ENCODE peak calls at places on chromosomes 11 and 22, in five cellular contexts. T is cardiac muscle cell, V is D721Med, F is BJ, B is GM10248. H is an unnamed sample.

GRCh38 chr11:35146711-35147110 is 7.7 kb downstream of the CD44 start:
- DNase-seq in T (no peak), V (no peak), F (no peak), B (no peak), H (no peak)

GRCh38 chr11:122808494-122808893 is 29.8 kb upstream of the CRTAM start:
- DNase-seq in T (no peak), V (no peak), F (no peak), B (peak; percentile 58), H (peak; percentile 56)

GRCh38 chr11:47004595-47005033 is 68.1 kb downstream of the CSTPP1 start:
- DNase-seq in T (peak; percentile 85), V (no peak), F (peak; percentile 95), B (no peak), H (no peak)

GRCh38 chr22:30970356-30970746 is 1.3 kb downstream of the TUG1 start:
- DNase-seq in T (no peak), V (no peak), F (no peak), B (no peak), H (no peak)

GRCh38 chr11:16096336-16096735 is 260.0 kb downstream of the SOX6 start:
- DNase-seq in T (no peak), V (no peak), F (no peak), B (no peak), H (no peak)

GRCh38 chr11:19110290-19110689 is 6.7 kb upstream of the ZDHHC13 start:
- DNase-seq in T (no peak), V (no peak), F (no peak), B (no peak), H (no peak)

GRCh38 chr11:103633037-103633788 is 403.2 kb upstream of the DDI1 start:
- DNase-seq in T (no peak), V (no peak), F (peak; percentile 60), B (no peak), H (no peak)

GRCh38 chr22:22546490-22546889 is 12.6 kb downstream of the PRAME start:
- DNase-seq in T (no peak), V (no peak), F (no peak), B (no peak), H (no peak)

GRCh38 chr11:72781063-72781312 is 12.9 kb downstream of the STARD10 start:
- DNase-seq in T (peak; percentile 17), V (no peak), F (no peak), B (no peak), H (no peak)

GRCh38 chr11:10298342-10298741 is 4.3 kb upstream of the SBF2 start:
- DNase-seq in T (peak; percentile 32), V (no peak), F (no peak), B (peak; percentile 77), H (peak; percentile 83)

GRCh38 chr11:129819237-129819636 is 3.6 kb downstream of the TMEM45B start:
- DNase-seq in T (no peak), V (no peak), F (no peak), B (no peak), H (no peak)

GRCh38 chr22:48171294-48171693 is 1408.8 kb downstream of the TBC1D22A start:
- DNase-seq in T (peak; percentile 22), V (no peak), F (no peak), B (no peak), H (no peak)

GRCh38 chr11:2271077-2271326 is 614 bp upstream of the ASCL2 start:
- DNase-seq in T (no peak), V (no peak), F (no peak), B (no peak), H (peak; percentile 48)

GRCh38 chr11:93085097-93085496 is 112.7 kb downstream of the SLC36A4 start:
- DNase-seq in T (no peak), V (no peak), F (no peak), B (no peak), H (no peak)

GRCh38 chr11:14642453-14642852 is 1.2 kb upstream of the PDE3B start:
- DNase-seq in T (no peak), V (no peak), F (no peak), B (no peak), H (no peak)

GRCh38 chr11:22337571-22338464 is at the start of gene SLC17A6:
- DNase-seq in T (peak; percentile 87), V (no peak), F (no peak), B (peak; percentile 30), H (peak; percentile 29)

GRCh38 chr11:120577624-120578363 is 66.2 kb downstream of the GRIK4 start:
- DNase-seq in T (peak; percentile 47), V (no peak), F (no peak), B (no peak), H (no peak)

GRCh38 chr11:33040862-33041453 is 1.6 kb downstream of the TCP11L1 start:
- DNase-seq in T (no peak), V (no peak), F (no peak), B (peak; percentile 30), H (peak; percentile 14)

GRCh38 chr22:32754413-32755041 is 47.0 kb upstream of the TIMP3 start:
- DNase-seq in T (no peak), V (no peak), F (no peak), B (no peak), H (no peak)

GRCh38 chr11:60874421-60875365 is 7.4 kb downstream of the ZP1 start:
- DNase-seq in T (no peak), V (no peak), F (no peak), B (no peak), H (no peak)

GRCh38 chr11:57645716-57646085 is 4.0 kb downstream of the YPEL4 start:
- DNase-seq in T (peak; percentile 40), V (no peak), F (no peak), B (no peak), H (no peak)

GRCh38 chr11:63816732-63817131 is 3.5 kb downstream of the SPINDOC start:
- DNase-seq in T (no peak), V (no peak), F (no peak), B (no peak), H (no peak)

GRCh38 chr11:65204646-65205601 is 23.2 kb downstream of the CAPN1 start:
- DNase-seq in T (peak; percentile 64), V (peak; percentile 86), F (no peak), B (peak; percentile 82), H (peak; percentile 55)

DNA sequence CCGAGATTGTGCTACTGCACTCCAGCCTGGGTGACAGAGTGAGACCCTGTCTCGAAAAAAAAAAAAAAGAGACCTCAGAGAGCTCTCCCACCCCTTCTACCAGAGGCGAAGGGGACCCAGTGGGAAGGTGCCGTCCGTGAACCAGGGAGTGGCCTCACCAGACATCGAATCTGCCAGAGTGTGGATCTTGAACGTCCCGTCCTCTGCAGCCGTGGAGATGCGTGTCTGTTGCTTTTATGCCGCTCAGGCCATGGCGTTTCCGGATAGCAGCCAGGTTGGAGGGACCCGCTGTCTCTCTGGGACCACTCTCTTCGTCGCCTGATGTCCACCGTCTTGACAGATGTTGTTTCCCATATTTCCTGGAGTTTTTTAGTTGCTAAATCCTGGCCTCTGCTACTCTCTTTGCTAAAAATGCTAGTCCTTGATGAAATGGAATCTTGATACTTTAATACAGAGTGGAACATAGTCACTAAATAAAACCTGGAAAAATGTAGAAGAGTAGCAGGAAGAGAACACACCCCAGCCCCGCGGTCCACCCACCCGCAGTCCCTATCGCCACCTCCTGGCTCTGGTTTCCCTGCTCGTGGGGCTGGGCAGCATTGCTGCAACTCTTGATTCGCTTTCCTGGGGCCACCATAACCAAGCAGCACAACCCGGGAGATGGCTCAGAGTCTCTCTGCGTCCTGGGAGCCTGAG is 12.0 kb upstream of the MUC6 start:
- DNase-seq in T (no peak), V (no peak), F (no peak), B (no peak), H (no peak)
- TF ChIP-seq CTCF in T (no peak), V (no peak), F (no peak), B (no peak), H (no peak)

GRCh38 chr22:25903294-25903693 is 161.3 kb downstream of the MYO18B start:
- DNase-seq in T (no peak), V (no peak), F (no peak), B (no peak), H (peak; percentile 9)
- TF ChIP-seq CTCF in T (no peak), V (peak; percentile 16), F (no peak), B (peak; percentile 1), H (peak; percentile 28)

DNA sequence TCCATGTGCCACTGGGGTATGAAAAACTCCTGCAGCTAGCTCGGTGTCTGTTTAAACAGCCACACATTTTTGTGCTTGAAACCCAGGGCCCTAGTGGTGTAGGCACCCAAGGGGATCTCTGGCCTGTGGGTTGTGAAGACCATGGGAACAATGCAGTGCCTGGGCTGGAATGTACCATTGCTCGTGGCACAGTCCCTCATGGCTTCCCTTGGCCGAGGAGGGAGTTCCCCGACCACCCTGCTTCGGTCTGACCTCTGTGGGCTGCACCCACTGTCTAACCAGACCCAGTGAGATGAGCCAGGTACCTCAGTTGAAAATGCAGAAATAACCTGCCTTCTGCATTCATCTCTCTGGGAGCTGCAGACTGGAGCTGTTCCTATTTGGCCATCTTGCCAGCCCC is 214.0 kb downstream of the TRPC6 start:
- DNase-seq in T (no peak), V (no peak), F (no peak), B (no peak), H (no peak)
- TF ChIP-seq CTCF in T (no peak), V (no peak), F (no peak), B (no peak), H (no peak)

GRCh38 chr11:76316726-76317125 is 64.2 kb downstream of the THAP12 start:
- DNase-seq in T (no peak), V (no peak), F (no peak), B (no peak), H (no peak)

GRCh38 chr11:76315182-76315853 is 65.6 kb downstream of the THAP12 start:
- DNase-seq in T (no peak), V (no peak), F (no peak), B (no peak), H (no peak)

GRCh38 chr11:76313913-76314740 is 66.8 kb downstream of the THAP12 start:
- DNase-seq in T (no peak), V (no peak), F (no peak), B (no peak), H (no peak)

GRCh38 chr11:76313271-76313670 is 67.7 kb downstream of the THAP12 start:
- DNase-seq in T (no peak), V (no peak), F (no peak), B (no peak), H (no peak)

DNA sequence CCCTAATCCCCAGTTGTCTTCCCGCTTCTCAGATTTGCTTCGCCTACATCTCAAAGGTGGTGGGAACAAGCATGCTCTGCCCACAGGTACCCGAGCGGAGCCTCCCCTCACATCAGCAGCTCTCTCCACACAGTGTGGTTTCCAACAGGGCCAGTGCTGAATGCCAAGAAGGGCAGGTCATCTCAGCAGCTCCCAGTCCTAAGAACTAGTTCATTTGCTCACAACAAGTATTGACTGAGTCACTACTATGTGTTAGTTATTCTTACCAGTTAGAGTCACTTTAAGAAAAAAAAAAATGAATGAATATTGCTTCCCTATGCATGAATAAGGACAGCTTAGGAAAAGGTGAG is 66.2 kb downstream of the THAP12 start:
- DNase-seq in T (no peak), V (no peak), F (no peak), B (no peak), H (no peak)
- TF ChIP-seq CTCF in T (no peak), V (no peak), F (no peak), B (no peak), H (no peak)

GRCh38 chr22:20794132-20794990 is 20.4 kb downstream of the SERPIND1 start:
- DNase-seq in T (no peak), V (no peak), F (no peak), B (no peak), H (no peak)
- TF ChIP-seq CTCF in T (no peak), V (no peak), F (no peak), B (no peak), H (no peak)